ENCODE peak calls at places on chromosome 15, in eight cellular contexts. One of them, this sample, is unnamed.

GRCh38 chr15:67100808-67101581 is 35.6 kb downstream of the SMAD3 start:
- DNase-seq in progenitor cell of endocrine pancreas: no peak
- DNase-seq in sigmoid colon: no peak
- DNase-seq in WTC11: no peak
- DNase-seq in breast epithelium: no peak
- DNase-seq in HFF-Myc: no peak
- DNase-seq in spleen: peak
- DNase-seq in psoas muscle: no peak
- DNase-seq in this sample: no peak

GRCh38 chr15:72782993-72783562 is 480 bp downstream of the ADPGK start:
- DNase-seq in spleen: no peak
- DNase-seq in psoas muscle: peak
- DNase-seq in progenitor cell of endocrine pancreas: no peak
- DNase-seq in breast epithelium: peak
- DNase-seq in sigmoid colon: peak
- DNase-seq in HFF-Myc: no peak
- DNase-seq in WTC11: no peak
- DNase-seq in this sample: no peak

GRCh38 chr15:80210612-80211554 is 41.1 kb downstream of the CTXND1 start:
- DNase-seq in psoas muscle: no peak
- DNase-seq in HFF-Myc: no peak
- DNase-seq in sigmoid colon: no peak
- DNase-seq in WTC11: no peak
- DNase-seq in spleen: no peak
- DNase-seq in breast epithelium: no peak
- DNase-seq in progenitor cell of endocrine pancreas: no peak
- DNase-seq in this sample: no peak

GRCh38 chr15:25900426-25900825 is 37.3 kb upstream of the ATP10A start:
- DNase-seq in sigmoid colon: no peak
- DNase-seq in spleen: no peak
- DNase-seq in progenitor cell of endocrine pancreas: no peak
- DNase-seq in psoas muscle: no peak
- DNase-seq in HFF-Myc: no peak
- DNase-seq in breast epithelium: no peak
- DNase-seq in WTC11: no peak
- DNase-seq in this sample: no peak

GRCh38 chr15:67076147-67076843 is 10.9 kb downstream of the SMAD3 start:
- DNase-seq in sigmoid colon: no peak
- DNase-seq in psoas muscle: peak
- DNase-seq in HFF-Myc: no peak
- DNase-seq in progenitor cell of endocrine pancreas: no peak
- DNase-seq in spleen: no peak
- DNase-seq in WTC11: no peak
- DNase-seq in breast epithelium: no peak
- DNase-seq in this sample: no peak

GRCh38 chr15:79099692-79100091 is 9.1 kb upstream of the RASGRF1 start:
- DNase-seq in sigmoid colon: no peak
- DNase-seq in HFF-Myc: no peak
- DNase-seq in WTC11: no peak
- DNase-seq in spleen: no peak
- DNase-seq in psoas muscle: no peak
- DNase-seq in progenitor cell of endocrine pancreas: no peak
- DNase-seq in breast epithelium: no peak
- DNase-seq in this sample: peak

GRCh38 chr15:52678468-52679231 is 538 bp downstream of the ATOSA start:
- DNase-seq in progenitor cell of endocrine pancreas: peak
- DNase-seq in breast epithelium: peak
- DNase-seq in WTC11: peak
- DNase-seq in psoas muscle: peak
- DNase-seq in HFF-Myc: no peak
- DNase-seq in spleen: peak
- DNase-seq in sigmoid colon: peak
- DNase-seq in this sample: peak

GRCh38 chr15:85785887-85786777 is 8.6 kb downstream of the KLHL25 start:
- DNase-seq in breast epithelium: no peak
- DNase-seq in spleen: peak
- DNase-seq in HFF-Myc: no peak
- DNase-seq in sigmoid colon: no peak
- DNase-seq in progenitor cell of endocrine pancreas: no peak
- DNase-seq in WTC11: no peak
- DNase-seq in psoas muscle: peak
- DNase-seq in this sample: no peak

GRCh38 chr15:40825661-40826088 is 2.8 kb downstream of the PPP1R14D start:
- DNase-seq in HFF-Myc: no peak
- DNase-seq in progenitor cell of endocrine pancreas: no peak
- DNase-seq in WTC11: no peak
- DNase-seq in psoas muscle: no peak
- DNase-seq in sigmoid colon: no peak
- DNase-seq in breast epithelium: no peak
- DNase-seq in spleen: no peak
- DNase-seq in this sample: no peak

GRCh38 chr15:59170295-59170881 is 36.3 kb upstream of the LDHAL6B start:
- DNase-seq in HFF-Myc: peak
- DNase-seq in WTC11: peak
- DNase-seq in psoas muscle: peak
- DNase-seq in spleen: peak
- DNase-seq in sigmoid colon: no peak
- DNase-seq in progenitor cell of endocrine pancreas: no peak
- DNase-seq in breast epithelium: peak
- DNase-seq in this sample: no peak

GRCh38 chr15:35182841-35183479 is 97.9 kb upstream of the NANOGP8 start:
- DNase-seq in psoas muscle: no peak
- DNase-seq in breast epithelium: no peak
- DNase-seq in spleen: no peak
- DNase-seq in HFF-Myc: no peak
- DNase-seq in progenitor cell of endocrine pancreas: no peak
- DNase-seq in WTC11: peak
- DNase-seq in sigmoid colon: no peak
- DNase-seq in this sample: no peak

GRCh38 chr15:60708684-60709083 is 229.7 kb upstream of the ICE2 start:
- DNase-seq in HFF-Myc: no peak
- DNase-seq in WTC11: no peak
- DNase-seq in breast epithelium: no peak
- DNase-seq in psoas muscle: no peak
- DNase-seq in progenitor cell of endocrine pancreas: no peak
- DNase-seq in spleen: no peak
- DNase-seq in sigmoid colon: no peak
- DNase-seq in this sample: no peak

GRCh38 chr15:63048115-63048985 is 5.8 kb downstream of the TPM1 start:
- DNase-seq in spleen: peak
- DNase-seq in progenitor cell of endocrine pancreas: peak
- DNase-seq in WTC11: peak
- DNase-seq in sigmoid colon: peak
- DNase-seq in breast epithelium: peak
- DNase-seq in HFF-Myc: no peak
- DNase-seq in psoas muscle: peak
- DNase-seq in this sample: peak

GRCh38 chr15:68590721-68591389 is 12.1 kb downstream of the CORO2B start:
- DNase-seq in HFF-Myc: no peak
- DNase-seq in breast epithelium: no peak
- DNase-seq in WTC11: no peak
- DNase-seq in psoas muscle: no peak
- DNase-seq in spleen: peak
- DNase-seq in progenitor cell of endocrine pancreas: no peak
- DNase-seq in sigmoid colon: no peak
- DNase-seq in this sample: no peak

GRCh38 chr15:47820780-47821319 is 103.5 kb downstream of the SEMA6D start:
- DNase-seq in spleen: no peak
- DNase-seq in progenitor cell of endocrine pancreas: no peak
- DNase-seq in WTC11: no peak
- DNase-seq in psoas muscle: no peak
- DNase-seq in sigmoid colon: no peak
- DNase-seq in HFF-Myc: peak
- DNase-seq in breast epithelium: no peak
- DNase-seq in this sample: no peak

GRCh38 chr15:60626669-60627068 is 147.7 kb upstream of the ICE2 start:
- DNase-seq in breast epithelium: no peak
- DNase-seq in sigmoid colon: no peak
- DNase-seq in spleen: no peak
- DNase-seq in WTC11: no peak
- DNase-seq in psoas muscle: no peak
- DNase-seq in HFF-Myc: no peak
- DNase-seq in progenitor cell of endocrine pancreas: no peak
- DNase-seq in this sample: no peak

DNA sequence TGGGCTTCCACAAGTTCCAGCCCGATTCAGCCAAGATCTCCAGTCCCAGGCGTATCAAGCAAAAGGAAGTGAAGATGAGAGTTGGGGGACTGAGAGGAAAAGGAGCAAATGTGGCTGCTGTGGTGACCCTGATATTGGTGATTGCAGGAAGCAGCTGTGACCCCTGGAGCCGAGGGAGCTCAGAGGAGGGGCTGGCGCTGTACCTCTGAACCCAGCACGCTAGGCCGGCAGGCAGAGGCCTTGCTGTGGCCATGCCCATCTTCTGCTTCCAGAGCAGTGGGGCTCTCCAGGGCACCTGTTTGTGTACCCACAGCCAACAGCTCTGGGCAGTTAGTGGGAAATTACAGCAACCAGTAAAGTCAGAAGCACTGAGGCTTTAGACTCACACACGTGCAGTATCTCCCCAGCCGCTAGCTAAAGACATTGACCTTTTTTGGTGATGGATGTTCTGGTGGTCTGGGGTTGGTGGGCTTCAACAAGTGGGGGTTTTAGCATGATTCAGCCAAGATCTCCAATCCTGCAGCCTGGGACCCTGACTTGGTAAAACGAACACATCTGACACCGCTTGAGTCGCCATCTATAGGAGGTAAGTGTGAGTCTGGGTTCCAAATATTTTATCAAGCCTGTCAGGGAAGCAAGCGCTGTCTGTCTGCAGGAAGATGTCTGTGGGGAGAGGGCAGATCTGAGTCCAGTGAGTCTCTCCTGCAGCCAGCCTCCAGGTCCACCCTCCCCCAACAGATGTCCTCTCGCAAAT is 33.1 kb downstream of the TM2D3 start:
- DNase-seq in spleen: peak
- DNase-seq in progenitor cell of endocrine pancreas: no peak
- DNase-seq in breast epithelium: no peak
- DNase-seq in sigmoid colon: no peak
- DNase-seq in HFF-Myc: no peak
- DNase-seq in psoas muscle: no peak
- DNase-seq in WTC11: no peak
- DNase-seq in this sample: no peak
- TF ChIP-seq CTCF in spleen: no peak
- TF ChIP-seq CTCF in progenitor cell of endocrine pancreas: no peak
- TF ChIP-seq CTCF in breast epithelium: no peak
- TF ChIP-seq CTCF in sigmoid colon: no peak
- TF ChIP-seq CTCF in HFF-Myc: no peak
- TF ChIP-seq CTCF in psoas muscle: no peak
- TF ChIP-seq CTCF in WTC11: no peak
- TF ChIP-seq CTCF in this sample: no peak

DNA sequence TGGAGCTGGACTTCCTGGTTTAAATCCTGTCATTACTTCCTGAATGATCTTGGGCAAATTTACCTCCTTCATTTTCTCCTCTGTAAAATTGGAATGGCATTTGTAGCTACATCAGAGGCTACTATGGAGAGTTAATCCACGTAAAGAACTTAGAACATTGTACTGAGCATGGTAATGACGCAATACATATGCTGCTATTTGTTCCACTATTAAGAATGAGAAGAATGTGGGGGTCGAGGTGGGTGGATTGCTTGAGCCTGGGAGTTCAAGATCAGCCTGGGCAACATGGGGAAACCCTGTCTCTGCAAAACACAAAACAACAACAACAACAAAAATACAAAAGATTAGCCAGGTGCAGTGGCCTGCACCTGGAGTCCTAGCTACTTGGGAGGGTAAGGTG is 250.6 kb downstream of the RYR3 start:
- DNase-seq in HFF-Myc: no peak
- DNase-seq in progenitor cell of endocrine pancreas: no peak
- DNase-seq in spleen: no peak
- DNase-seq in breast epithelium: no peak
- DNase-seq in WTC11: no peak
- DNase-seq in psoas muscle: no peak
- DNase-seq in sigmoid colon: no peak
- DNase-seq in this sample: no peak
- TF ChIP-seq CTCF in HFF-Myc: no peak
- TF ChIP-seq CTCF in progenitor cell of endocrine pancreas: no peak
- TF ChIP-seq CTCF in spleen: no peak
- TF ChIP-seq CTCF in breast epithelium: no peak
- TF ChIP-seq CTCF in WTC11: no peak
- TF ChIP-seq CTCF in psoas muscle: no peak
- TF ChIP-seq CTCF in sigmoid colon: no peak
- TF ChIP-seq CTCF in this sample: no peak

GRCh38 chr15:65006876-65007275 is 17.2 kb upstream of the SPG21 start:
- DNase-seq in HFF-Myc: no peak
- DNase-seq in progenitor cell of endocrine pancreas: no peak
- DNase-seq in sigmoid colon: no peak
- DNase-seq in breast epithelium: no peak
- DNase-seq in WTC11: peak
- DNase-seq in spleen: no peak
- DNase-seq in psoas muscle: no peak
- DNase-seq in this sample: no peak

GRCh38 chr15:65004993-65005392 is 15.3 kb upstream of the SPG21 start:
- DNase-seq in progenitor cell of endocrine pancreas: no peak
- DNase-seq in psoas muscle: no peak
- DNase-seq in WTC11: no peak
- DNase-seq in sigmoid colon: no peak
- DNase-seq in HFF-Myc: no peak
- DNase-seq in spleen: no peak
- DNase-seq in breast epithelium: no peak
- DNase-seq in this sample: no peak

GRCh38 chr15:65008989-65009388 is 19.3 kb upstream of the SPG21 start:
- DNase-seq in HFF-Myc: no peak
- DNase-seq in spleen: no peak
- DNase-seq in breast epithelium: no peak
- DNase-seq in psoas muscle: no peak
- DNase-seq in progenitor cell of endocrine pancreas: no peak
- DNase-seq in WTC11: no peak
- DNase-seq in sigmoid colon: no peak
- DNase-seq in this sample: no peak
- TF ChIP-seq CTCF in HFF-Myc: peak
- TF ChIP-seq CTCF in spleen: no peak
- TF ChIP-seq CTCF in breast epithelium: no peak
- TF ChIP-seq CTCF in psoas muscle: no peak
- TF ChIP-seq CTCF in progenitor cell of endocrine pancreas: no peak
- TF ChIP-seq CTCF in WTC11: no peak
- TF ChIP-seq CTCF in sigmoid colon: no peak
- TF ChIP-seq CTCF in this sample: no peak

DNA sequence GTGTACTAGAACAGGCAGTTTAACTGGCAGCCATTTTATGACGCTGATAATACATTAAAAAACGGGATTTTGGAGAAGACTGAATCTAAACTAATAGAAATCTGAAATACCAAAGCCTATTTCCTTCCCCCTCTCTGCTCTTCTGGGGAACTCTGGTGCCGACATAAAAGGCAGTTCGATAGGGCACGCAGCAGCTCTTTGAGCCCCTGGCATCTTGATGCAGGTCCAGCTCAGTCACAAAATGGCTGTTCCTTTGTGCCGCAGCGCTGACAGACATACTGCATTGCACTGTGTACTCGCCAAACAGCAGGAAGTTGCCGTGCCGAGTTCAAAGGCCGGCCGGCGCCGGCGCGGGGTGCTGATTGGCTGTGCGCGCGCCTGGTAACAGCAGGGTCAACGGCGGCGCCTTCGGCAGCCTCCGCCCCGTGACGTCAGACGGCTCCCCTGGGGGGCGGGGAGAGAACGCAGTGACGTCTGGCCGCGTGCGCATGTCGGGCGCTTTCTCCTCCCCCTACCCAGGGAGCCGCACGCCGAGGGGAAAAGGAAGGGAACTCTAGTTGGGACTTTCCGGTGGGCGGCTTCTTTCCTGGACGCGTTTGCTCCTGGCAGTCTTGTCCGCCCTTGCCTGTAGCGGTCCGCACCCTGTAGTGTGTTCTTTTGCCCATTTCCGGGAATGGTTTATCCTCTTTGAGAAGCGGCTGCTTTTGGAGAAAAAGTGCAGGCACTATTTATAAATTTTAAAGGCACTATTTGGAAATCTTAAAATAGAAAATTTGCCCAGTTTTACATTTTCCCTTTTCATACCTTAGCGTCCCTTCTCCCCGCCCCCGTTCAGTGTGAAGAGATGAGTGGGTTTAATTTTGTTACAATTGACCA is 4.1 kb downstream of the CHD2 start:
- DNase-seq in breast epithelium: peak
- DNase-seq in WTC11: peak
- DNase-seq in HFF-Myc: peak
- DNase-seq in psoas muscle: peak
- DNase-seq in progenitor cell of endocrine pancreas: peak
- DNase-seq in spleen: peak
- DNase-seq in sigmoid colon: peak
- DNase-seq in this sample: peak
- TF ChIP-seq CTCF in breast epithelium: peak
- TF ChIP-seq CTCF in WTC11: no peak
- TF ChIP-seq CTCF in HFF-Myc: no peak
- TF ChIP-seq CTCF in psoas muscle: no peak
- TF ChIP-seq CTCF in progenitor cell of endocrine pancreas: no peak
- TF ChIP-seq CTCF in spleen: no peak
- TF ChIP-seq CTCF in sigmoid colon: no peak
- TF ChIP-seq CTCF in this sample: no peak